ENCODE peak calls at places on chromosome 1, in five cellular contexts. One of them, this sample, is unnamed.
A peak's percentile ranks its signal among the peaks of the same experiment; 100 is the strongest.

GRCh38 chr1:2348346-2349275 is 42.7 kb downstream of the MORN1 start:
- DNase-seq in HAP-1: no peak
- DNase-seq in aorta: no peak
- DNase-seq in A549: no peak
- DNase-seq in heart right ventricle: peak; percentile 3
- DNase-seq in this sample: no peak

GRCh38 chr1:166960871-166961474 is 14.4 kb downstream of the ILDR2 start:
- DNase-seq in A549: no peak
- DNase-seq in heart right ventricle: no peak
- DNase-seq in aorta: no peak
- DNase-seq in HAP-1: no peak
- DNase-seq in this sample: no peak

GRCh38 chr1:193104496-193104905 is 713 bp downstream of the GLRX2 start:
- DNase-seq in aorta: peak; percentile 71
- DNase-seq in A549: peak; percentile 50
- DNase-seq in heart right ventricle: peak; percentile 47
- DNase-seq in HAP-1: peak; percentile 46
- DNase-seq in this sample: no peak

GRCh38 chr1:202282017-202282335 is 59.8 kb downstream of the UBE2T start:
- DNase-seq in A549: no peak
- DNase-seq in heart right ventricle: no peak
- DNase-seq in aorta: no peak
- DNase-seq in HAP-1: no peak
- DNase-seq in this sample: no peak

GRCh38 chr1:175871647-175872046 is 128.3 kb upstream of the TNR start:
- DNase-seq in aorta: no peak
- DNase-seq in A549: no peak
- DNase-seq in HAP-1: no peak
- DNase-seq in heart right ventricle: no peak
- DNase-seq in this sample: no peak

GRCh38 chr1:26553942-26554682 is 24.6 kb downstream of the RPS6KA1 start:
- DNase-seq in heart right ventricle: no peak
- DNase-seq in HAP-1: no peak
- DNase-seq in A549: no peak
- DNase-seq in aorta: no peak
- DNase-seq in this sample: no peak

GRCh38 chr1:217139513-217139912 is 416.3 kb upstream of the ESRRG start:
- DNase-seq in HAP-1: no peak
- DNase-seq in A549: no peak
- DNase-seq in aorta: no peak
- DNase-seq in heart right ventricle: peak; percentile 31
- DNase-seq in this sample: no peak

GRCh38 chr1:165543651-165544452 is at the start of gene LRRC52:
- DNase-seq in A549: no peak
- DNase-seq in heart right ventricle: peak; percentile 77
- DNase-seq in HAP-1: no peak
- DNase-seq in aorta: peak; percentile 60
- DNase-seq in this sample: peak; percentile 13

GRCh38 chr1:101453844-101454243 is 217.0 kb downstream of the S1PR1 start:
- DNase-seq in aorta: no peak
- DNase-seq in heart right ventricle: no peak
- DNase-seq in A549: no peak
- DNase-seq in HAP-1: no peak
- DNase-seq in this sample: no peak

GRCh38 chr1:92031281-92032110 is 1.7 kb downstream of the EPHX4 start:
- DNase-seq in heart right ventricle: no peak
- DNase-seq in A549: no peak
- DNase-seq in aorta: no peak
- DNase-seq in HAP-1: no peak
- DNase-seq in this sample: no peak

GRCh38 chr1:15949453-15950245 is 26.3 kb downstream of the ZBTB17 start:
- DNase-seq in A549: peak; percentile 74
- DNase-seq in aorta: peak; percentile 96
- DNase-seq in HAP-1: no peak
- DNase-seq in heart right ventricle: peak; percentile 76
- DNase-seq in this sample: no peak

GRCh38 chr1:181095260-181095659 is 6.8 kb downstream of the IER5 start:
- DNase-seq in A549: no peak
- DNase-seq in aorta: no peak
- DNase-seq in HAP-1: no peak
- DNase-seq in heart right ventricle: no peak
- DNase-seq in this sample: no peak

GRCh38 chr1:17233675-17234074 is 15.2 kb upstream of the PADI3 start:
- DNase-seq in A549: peak; percentile 84
- DNase-seq in heart right ventricle: no peak
- DNase-seq in aorta: peak; percentile 86
- DNase-seq in HAP-1: no peak
- DNase-seq in this sample: no peak

GRCh38 chr1:44220001-44220751 is 6.9 kb downstream of the DMAP1 start:
- DNase-seq in heart right ventricle: no peak
- DNase-seq in HAP-1: no peak
- DNase-seq in A549: no peak
- DNase-seq in aorta: no peak
- DNase-seq in this sample: no peak

GRCh38 chr1:32474954-32475353 is 10.1 kb downstream of the ZBTB8B start:
- DNase-seq in heart right ventricle: no peak
- DNase-seq in HAP-1: no peak
- DNase-seq in aorta: no peak
- DNase-seq in A549: no peak
- DNase-seq in this sample: no peak

GRCh38 chr1:206803221-206803730 is 31.0 kb upstream of the IL10 start:
- DNase-seq in HAP-1: no peak
- DNase-seq in heart right ventricle: no peak
- DNase-seq in A549: no peak
- DNase-seq in aorta: no peak
- DNase-seq in this sample: no peak

GRCh38 chr1:227791425-227792090 is 23.9 kb upstream of the PRSS38 start:
- DNase-seq in HAP-1: no peak
- DNase-seq in A549: no peak
- DNase-seq in aorta: no peak
- DNase-seq in heart right ventricle: no peak
- DNase-seq in this sample: no peak

GRCh38 chr1:53180226-53180625 is 16.4 kb upstream of the CPT2 start:
- DNase-seq in heart right ventricle: no peak
- DNase-seq in A549: no peak
- DNase-seq in aorta: no peak
- DNase-seq in HAP-1: no peak
- DNase-seq in this sample: no peak

GRCh38 chr1:197911857-197912696 is 5.1 kb upstream of the LHX9 start:
- DNase-seq in aorta: no peak
- DNase-seq in A549: no peak
- DNase-seq in HAP-1: no peak
- DNase-seq in heart right ventricle: no peak
- DNase-seq in this sample: no peak

GRCh38 chr1:229971141-229971540 is 95.9 kb upstream of the GALNT2 start:
- DNase-seq in aorta: no peak
- DNase-seq in HAP-1: no peak
- DNase-seq in heart right ventricle: no peak
- DNase-seq in A549: no peak
- DNase-seq in this sample: no peak

DNA sequence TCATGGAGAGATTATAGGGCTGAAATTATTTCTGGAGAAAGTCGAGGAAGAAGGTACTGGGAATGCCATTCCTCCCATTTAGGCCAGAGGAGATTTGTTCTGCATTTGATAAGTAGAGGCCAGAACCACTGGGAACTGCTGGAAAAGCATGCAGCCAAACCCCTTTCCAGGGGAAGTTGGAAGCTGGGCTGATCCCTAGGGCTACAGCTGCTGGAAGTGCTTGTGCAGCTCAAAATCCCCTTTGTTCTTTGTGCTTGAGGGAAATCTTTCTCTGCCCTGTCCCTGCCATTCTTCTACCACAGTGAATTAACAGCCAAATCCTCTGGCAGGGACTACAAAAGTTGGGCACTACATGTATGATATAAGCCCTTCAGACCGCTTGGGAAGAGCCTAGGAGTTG is 734.1 kb downstream of the LRRIQ3 start:
- DNase-seq in heart right ventricle: no peak
- DNase-seq in aorta: no peak
- DNase-seq in A549: no peak
- DNase-seq in HAP-1: no peak
- DNase-seq in this sample: no peak
- H3K4me1 ChIP-seq in heart right ventricle: no peaks in the 10 kb centered on the region
- H3K4me1 ChIP-seq in aorta: no peaks in the 10 kb centered on the region
- H3K4me1 ChIP-seq in A549: no peaks in the 10 kb centered on the region
- H3K4me1 ChIP-seq in HAP-1: no peaks in the 10 kb centered on the region
- H3K4me1 ChIP-seq in this sample: no peaks in the 10 kb centered on the region

GRCh38 chr1:155964193-155964592 is 14.2 kb downstream of the ARHGEF2 start:
- DNase-seq in A549: no peak
- DNase-seq in heart right ventricle: no peak
- DNase-seq in HAP-1: no peak
- DNase-seq in aorta: no peak
- DNase-seq in this sample: no peak
- H3K4me1 ChIP-seq in A549: peaks cover 58% of the 10 kb centered on the region
- H3K4me1 ChIP-seq in heart right ventricle: peaks cover 79% of the 10 kb centered on the region
- H3K4me1 ChIP-seq in HAP-1: no peaks in the 10 kb centered on the region
- H3K4me1 ChIP-seq in aorta: no peaks in the 10 kb centered on the region
- H3K4me1 ChIP-seq in this sample: peaks cover 5% of the 10 kb centered on the region

GRCh38 chr1:19621274-19621950 is 22.7 kb upstream of the NBL1 start:
- DNase-seq in HAP-1: no peak
- DNase-seq in A549: no peak
- DNase-seq in heart right ventricle: no peak
- DNase-seq in aorta: no peak
- DNase-seq in this sample: no peak
- H3K4me1 ChIP-seq in HAP-1: peaks cover 9% of the 10 kb centered on the region
- H3K4me1 ChIP-seq in A549: peaks cover 22% of the 10 kb centered on the region
- H3K4me1 ChIP-seq in heart right ventricle: peaks cover 52% of the 10 kb centered on the region
- H3K4me1 ChIP-seq in aorta: peaks cover 8% of the 10 kb centered on the region
- H3K4me1 ChIP-seq in this sample: peaks cover 1% of the 10 kb centered on the region

GRCh38 chr1:235278233-235278914 is 49.6 kb downstream of the ARID4B start:
- DNase-seq in aorta: no peak
- DNase-seq in A549: no peak
- DNase-seq in heart right ventricle: no peak
- DNase-seq in HAP-1: no peak
- DNase-seq in this sample: no peak

GRCh38 chr1:235279627-235280194 is 48.3 kb downstream of the ARID4B start:
- DNase-seq in aorta: no peak
- DNase-seq in heart right ventricle: no peak
- DNase-seq in A549: no peak
- DNase-seq in HAP-1: no peak
- DNase-seq in this sample: no peak

GRCh38 chr1:235280467-235280866 is 47.5 kb downstream of the ARID4B start:
- DNase-seq in A549: no peak
- DNase-seq in aorta: no peak
- DNase-seq in heart right ventricle: no peak
- DNase-seq in HAP-1: no peak
- DNase-seq in this sample: no peak

GRCh38 chr1:235277709-235278108 is 50.3 kb downstream of the ARID4B start:
- DNase-seq in heart right ventricle: no peak
- DNase-seq in aorta: no peak
- DNase-seq in A549: no peak
- DNase-seq in HAP-1: no peak
- DNase-seq in this sample: no peak

DNA sequence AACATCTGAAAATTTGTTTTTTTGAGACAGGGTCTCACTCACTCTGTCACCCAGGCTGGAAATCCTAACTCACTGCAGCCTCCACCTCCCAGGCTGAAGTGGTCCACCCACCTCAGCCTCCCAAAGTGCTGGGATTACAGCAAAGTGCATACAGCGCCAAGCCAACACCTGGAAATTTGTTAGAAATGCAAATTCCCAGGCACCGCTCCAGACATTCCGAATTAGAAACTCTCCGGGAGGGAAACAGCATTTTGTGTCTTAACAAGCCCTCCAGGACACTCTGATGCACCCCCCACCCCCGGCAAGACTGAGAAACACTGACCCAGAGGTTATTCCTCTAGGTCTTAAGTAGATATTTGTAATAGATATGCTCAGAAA is 49.1 kb downstream of the ARID4B start:
- DNase-seq in HAP-1: no peak
- DNase-seq in aorta: no peak
- DNase-seq in A549: no peak
- DNase-seq in heart right ventricle: no peak
- DNase-seq in this sample: no peak
- H3K4me1 ChIP-seq in HAP-1: peaks cover 3% of the 10 kb centered on the region
- H3K4me1 ChIP-seq in aorta: no peaks in the 10 kb centered on the region
- H3K4me1 ChIP-seq in A549: no peaks in the 10 kb centered on the region
- H3K4me1 ChIP-seq in heart right ventricle: peaks cover 44% of the 10 kb centered on the region
- H3K4me1 ChIP-seq in this sample: peaks cover 2% of the 10 kb centered on the region

This sample was measured in iPS DF 6.9.